ENCODE peak calls at places on chromosome 10, in nine cellular contexts. T is left ventricle myocardium inferior; R is spleen; I is mucosa of descending colon; F is right cardiac atrium; Q is CD8-positive, alpha-beta T cell; G is adipocyte; U is cardiac muscle cell; Z is Peyer's patch. A is an unnamed sample.

GRCh38 chr10:508726-509125 is 180.7 kb downstream of the DIP2C start:
- DNase-seq in T (no peak), R (peak; percentile 45), I (no peak), F (no peak), Q (no peak), G (no peak), U (no peak), Z (peak; percentile 24), A (no peak)

GRCh38 chr10:91681361-91682276 is 48.7 kb upstream of the PPP1R3C start:
- DNase-seq in T (peak; percentile 24), R (no peak), I (no peak), F (peak; percentile 62), Q (no peak), G (no peak), U (peak; percentile 41), Z (no peak), A (no peak)

GRCh38 chr10:35699862-35700489 is 57.9 kb upstream of the FZD8 start:
- DNase-seq in T (no peak), R (no peak), I (no peak), F (no peak), Q (no peak), G (no peak), U (no peak), Z (no peak), A (no peak)

GRCh38 chr10:122062831-122063674 is 74.1 kb downstream of the TACC2 start:
- DNase-seq in T (peak; percentile 85), R (peak; percentile 56), I (peak; percentile 89), F (peak; percentile 94), Q (no peak), G (peak; percentile 93), U (peak; percentile 49), Z (peak; percentile 84), A (no peak)

GRCh38 chr10:80382989-80383388 is 25.4 kb upstream of the PRXL2A start:
- DNase-seq in T (no peak), R (no peak), I (peak; percentile 49), F (peak; percentile 52), Q (peak; percentile 61), G (peak; percentile 79), U (peak; percentile 46), Z (no peak), A (peak; percentile 35)

GRCh38 chr10:43863859-43864591 is 215.3 kb upstream of the ZNF32 start:
- DNase-seq in T (peak; percentile 59), R (no peak), I (peak; percentile 62), F (peak; percentile 78), Q (no peak), G (peak; percentile 72), U (no peak), Z (peak; percentile 63), A (no peak)

GRCh38 chr10:14478201-14478600 is 147.5 kb upstream of the FRMD4A start:
- DNase-seq in T (no peak), R (no peak), I (no peak), F (no peak), Q (no peak), G (no peak), U (no peak), Z (no peak), A (no peak)

GRCh38 chr10:62180677-62181076 is 88.0 kb downstream of the RTKN2 start:
- DNase-seq in T (no peak), R (no peak), I (no peak), F (no peak), Q (no peak), G (no peak), U (no peak), Z (no peak), A (no peak)

GRCh38 chr10:22491480-22491879 is 146.2 kb downstream of the SPAG6 start:
- DNase-seq in T (no peak), R (no peak), I (no peak), F (no peak), Q (no peak), G (no peak), U (no peak), Z (no peak), A (no peak)

GRCh38 chr10:77899080-77899477 is 27.5 kb downstream of the DLG5 start:
- DNase-seq in T (no peak), R (no peak), I (peak; percentile 86), F (no peak), Q (no peak), G (peak; percentile 61), U (no peak), Z (peak; percentile 67), A (no peak)

GRCh38 chr10:132417957-132418441 is 21.0 kb downstream of the PWWP2B start:
- DNase-seq in T (no peak), R (peak; percentile 90), I (peak; percentile 49), F (no peak), Q (no peak), G (no peak), U (no peak), Z (no peak), A (no peak)

GRCh38 chr10:10903620-10904019 is 114.1 kb upstream of the CELF2 start:
- DNase-seq in T (no peak), R (no peak), I (no peak), F (no peak), Q (no peak), G (no peak), U (no peak), Z (no peak), A (no peak)

GRCh38 chr10:44715081-44715480 is 196.1 kb upstream of the TMEM72 start:
- DNase-seq in T (no peak), R (no peak), I (no peak), F (no peak), Q (no peak), G (peak; percentile 24), U (no peak), Z (no peak), A (no peak)

GRCh38 chr10:80473692-80474596 is 19.8 kb downstream of the TSPAN14 start:
- DNase-seq in T (no peak), R (no peak), I (no peak), F (no peak), Q (no peak), G (no peak), U (no peak), Z (no peak), A (no peak)

GRCh38 chr10:12350167-12350872 is 973 bp downstream of the CAMK1D start:
- DNase-seq in T (peak; percentile 21), R (peak; percentile 89), I (peak; percentile 64), F (peak; percentile 78), Q (peak; percentile 72), G (peak; percentile 70), U (peak; percentile 46), Z (peak; percentile 72), A (peak; percentile 14)

GRCh38 chr10:110857265-110858158 is 14.2 kb upstream of the PDCD4 start:
- DNase-seq in T (no peak), R (no peak), I (peak; percentile 80), F (no peak), Q (no peak), G (no peak), U (no peak), Z (peak; percentile 83), A (no peak)

GRCh38 chr10:131147301-131147975 is 164.1 kb downstream of the TCERG1L start:
- DNase-seq in T (no peak), R (peak; percentile 70), I (no peak), F (no peak), Q (no peak), G (no peak), U (no peak), Z (no peak), A (no peak)

GRCh38 chr10:46229144-46229563 is 57.6 kb upstream of the ANTXRL start:
- DNase-seq in T (no peak), R (peak; percentile 39), I (peak; percentile 30), F (no peak), Q (peak; percentile 16), G (peak; percentile 37), U (peak; percentile 61), Z (peak; percentile 41), A (peak; percentile 44)

GRCh38 chr10:52950578-52950977 is 178.0 kb upstream of the MBL2 start:
- DNase-seq in T (no peak), R (peak; percentile 12), I (no peak), F (no peak), Q (no peak), G (no peak), U (no peak), Z (no peak), A (no peak)

GRCh38 chr10:84164442-84164841 is 9.2 kb upstream of the GPR15LG start:
- DNase-seq in T (no peak), R (no peak), I (no peak), F (no peak), Q (no peak), G (no peak), U (no peak), Z (no peak), A (no peak)
- H3K4me3 ChIP-seq in T (no peak overlapping the region), R (no peak overlapping the region), I (no peak overlapping the region), F (no peak overlapping the region), Q (no peak overlapping the region), G (no peak overlapping the region), U (no peak overlapping the region), Z (no peak overlapping the region), A (no peak overlapping the region)

DNA sequence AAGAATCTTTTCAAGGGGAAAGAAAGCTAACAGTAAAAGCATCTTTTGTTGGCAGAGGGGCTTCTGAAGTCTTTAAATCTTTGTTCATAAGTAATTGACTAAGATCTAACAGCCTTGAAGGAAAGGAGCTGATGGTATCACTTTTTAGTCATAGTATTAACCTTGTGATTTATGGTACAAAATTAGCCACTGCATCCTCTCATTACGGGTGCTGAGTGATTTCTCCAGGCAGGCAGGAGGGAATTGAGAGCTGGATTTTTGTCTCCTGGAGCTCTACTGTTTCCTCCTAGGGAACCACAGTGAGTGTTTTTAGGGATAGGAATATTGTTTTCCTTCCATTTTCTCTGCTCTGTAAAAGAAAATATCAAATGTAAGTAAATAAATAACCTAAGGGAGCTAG is 998.9 kb downstream of the LRMDA start:
- DNase-seq in T (no peak), R (no peak), I (no peak), F (no peak), Q (no peak), G (peak; percentile 26), U (peak; percentile 33), Z (no peak), A (no peak)
- H3K4me3 ChIP-seq in T (peak overlapping the region; percentile 26), R (no peak overlapping the region), I (no peak overlapping the region), F (no peak overlapping the region), Q (no peak overlapping the region), G (no peak overlapping the region), U (no peak overlapping the region), Z (no peak overlapping the region), A (no peak overlapping the region)

GRCh38 chr10:125061557-125062243 is 98.7 kb downstream of the CTBP2 start:
- DNase-seq in T (no peak), R (no peak), I (no peak), F (no peak), Q (no peak), G (no peak), U (no peak), Z (no peak), A (no peak)
- H3K4me3 ChIP-seq in T (peak overlapping the region; percentile 53), R (no peak overlapping the region), I (no peak overlapping the region), F (no peak overlapping the region), Q (no peak overlapping the region), G (peak overlapping the region; percentile 16), U (no peak overlapping the region), Z (no peak overlapping the region), A (no peak overlapping the region)

DNA sequence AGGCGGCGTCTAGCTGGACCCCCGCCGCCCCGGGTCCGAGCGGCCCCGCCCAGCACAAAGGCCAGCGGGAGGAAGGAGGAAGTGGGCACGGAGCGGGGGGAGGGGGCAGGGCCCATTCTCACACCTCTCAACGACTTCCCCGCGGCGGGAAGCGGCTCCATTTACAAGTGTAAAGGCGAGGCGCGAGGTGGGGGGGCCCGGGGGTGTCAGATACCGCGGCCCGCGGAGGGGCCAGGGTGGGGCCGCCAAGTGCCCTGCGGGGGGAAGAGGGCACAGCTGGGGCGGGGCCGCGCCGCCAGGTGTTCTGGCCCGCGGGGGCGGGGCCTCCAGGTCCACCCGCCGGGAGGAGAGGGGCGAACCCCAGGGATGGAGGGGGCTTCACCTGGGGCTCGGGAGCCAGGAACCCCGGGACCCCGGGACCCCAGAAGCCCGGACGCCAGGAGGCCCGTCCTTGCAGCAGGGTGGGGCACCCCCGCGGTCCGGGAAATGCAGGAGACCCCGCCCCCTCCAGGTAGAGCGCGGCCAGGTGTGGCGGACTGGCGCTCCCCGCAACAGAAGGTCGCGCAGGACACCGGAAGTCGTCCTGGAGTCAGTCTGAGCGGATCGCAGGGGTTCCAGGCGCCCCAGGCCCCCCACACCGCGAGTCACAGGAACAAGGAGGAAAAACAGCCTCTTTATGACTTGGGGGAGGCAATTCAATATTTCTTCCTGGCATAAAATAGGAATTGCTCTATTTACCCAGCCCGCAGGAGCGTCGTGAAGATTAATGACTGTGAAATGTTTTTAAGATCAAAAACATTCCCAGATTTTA is 8.3 kb downstream of the CTBP2 start:
- DNase-seq in T (peak; percentile 44), R (peak; percentile 90), I (peak; percentile 88), F (peak; percentile 78), Q (no peak), G (no peak), U (no peak), Z (peak; percentile 86), A (no peak)
- H3K4me3 ChIP-seq in T (no peak overlapping the region), R (peak overlapping the region; percentile 15), I (peak overlapping the region; percentile 7), F (no peak overlapping the region), Q (no peak overlapping the region), G (no peak overlapping the region), U (no peak overlapping the region), Z (peak overlapping the region; percentile 23), A (no peak overlapping the region)